ENCODE peak calls at places on chromosomes 4 and X, in six cellular contexts. X, A, E, G, W and Q are unnamed samples.

GRCh38 chr4:89733936-89734335 is 103.0 kb downstream of the SNCA start:
- DNase-seq in X (no peak), A (no peak), E (no peak), G (no peak), W (no peak), Q (no peak)

GRCh38 chr4:26288308-26288982 is 32.4 kb upstream of the RBPJ start:
- DNase-seq in X (no peak), A (no peak), E (no peak), G (no peak), W (no peak), Q (no peak)

GRCh38 chr4:43875655-43876054 is 573.0 kb downstream of the KCTD8 start:
- DNase-seq in X (no peak), A (no peak), E (no peak), G (no peak), W (no peak), Q (no peak)

GRCh38 chr4:170420255-170420693 is 330.5 kb upstream of the AADAT start:
- DNase-seq in X (no peak), A (no peak), E (no peak), G (no peak), W (no peak), Q (no peak)

GRCh38 chrX:46788902-46789301 is 30.0 kb upstream of the SLC9A7 start:
- DNase-seq in X (no peak), A (no peak), E (no peak), G (no peak), W (peak; percentile 28), Q (no peak)

GRCh38 chrX:19291086-19291485 is 52.6 kb upstream of the PDHA1 start:
- DNase-seq in X (no peak), A (no peak), E (no peak), G (no peak), W (no peak), Q (no peak)

GRCh38 chr4:20194079-20195013 is 57.4 kb upstream of the SLIT2 start:
- DNase-seq in X (no peak), A (no peak), E (no peak), G (no peak), W (no peak), Q (no peak)

GRCh38 chrX:123085311-123085940 is 98.7 kb upstream of the GRIA3 start:
- DNase-seq in X (no peak), A (no peak), E (no peak), G (no peak), W (no peak), Q (no peak)

GRCh38 chrX:274904-275475 is 6.2 kb upstream of the PLCXD1 start:
- DNase-seq in X (no peak), A (no peak), E (peak; percentile 24), G (no peak), W (no peak), Q (peak; percentile 86)

DNA sequence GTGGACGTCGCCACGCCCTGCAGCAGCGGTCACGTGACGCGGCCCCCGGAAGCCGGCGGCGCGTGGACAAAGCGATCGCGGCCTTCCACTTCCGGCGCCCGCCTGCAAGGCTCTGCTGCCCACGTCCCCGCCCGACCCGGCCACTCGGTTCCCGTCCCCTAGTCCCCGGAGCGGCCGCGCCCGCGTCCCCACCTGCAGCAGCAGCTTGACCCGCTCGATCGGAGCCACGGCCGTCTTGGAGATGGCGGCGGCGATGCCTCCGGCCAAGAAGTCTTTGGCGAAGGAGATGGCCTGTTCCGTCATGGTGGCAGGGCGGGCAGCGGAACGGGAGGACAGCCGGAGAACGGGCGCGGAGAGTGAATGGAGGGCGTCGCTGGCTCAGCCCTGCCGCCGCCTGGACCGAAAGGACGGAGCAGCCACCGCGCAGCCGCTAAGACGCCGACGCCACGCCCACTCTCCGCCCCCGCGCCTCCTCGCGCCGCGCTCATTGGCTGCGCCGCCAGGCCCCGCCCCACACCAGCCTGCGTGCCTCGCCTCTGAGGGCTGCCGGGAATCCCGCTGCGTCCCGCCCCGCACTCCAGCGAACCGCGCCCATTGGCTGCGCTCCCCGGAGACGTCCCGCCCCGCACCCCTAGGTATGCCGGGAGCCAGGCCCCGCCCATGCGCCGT is at the start of gene SLC25A6:
- DNase-seq in X (peak; percentile 99), A (peak; percentile 99), E (peak; percentile 98), G (peak; percentile 99), W (peak; percentile 100), Q (peak; percentile 100)
- TF ChIP-seq POLR2A in X (peak; percentile 96), A (peak; percentile 90), E (peak; percentile 98), G (peak; percentile 91), W (no peak), Q (peak; percentile 95)

GRCh38 chr4:990746-991367 is 2.3 kb downstream of the SLC26A1 start:
- DNase-seq in X (no peak), A (no peak), E (no peak), G (no peak), W (no peak), Q (peak; percentile 21)

GRCh38 chr4:989722-990471 is 3.1 kb downstream of the IDUA start:
- DNase-seq in X (no peak), A (no peak), E (no peak), G (no peak), W (no peak), Q (no peak)

GRCh38 chr4:991451-992296 is 1.5 kb downstream of the SLC26A1 start:
- DNase-seq in X (no peak), A (no peak), E (no peak), G (no peak), W (no peak), Q (no peak)

GRCh38 chr4:993111-994029 is at the start of gene SLC26A1:
- DNase-seq in X (no peak), A (no peak), E (no peak), G (no peak), W (no peak), Q (peak; percentile 83)

DNA sequence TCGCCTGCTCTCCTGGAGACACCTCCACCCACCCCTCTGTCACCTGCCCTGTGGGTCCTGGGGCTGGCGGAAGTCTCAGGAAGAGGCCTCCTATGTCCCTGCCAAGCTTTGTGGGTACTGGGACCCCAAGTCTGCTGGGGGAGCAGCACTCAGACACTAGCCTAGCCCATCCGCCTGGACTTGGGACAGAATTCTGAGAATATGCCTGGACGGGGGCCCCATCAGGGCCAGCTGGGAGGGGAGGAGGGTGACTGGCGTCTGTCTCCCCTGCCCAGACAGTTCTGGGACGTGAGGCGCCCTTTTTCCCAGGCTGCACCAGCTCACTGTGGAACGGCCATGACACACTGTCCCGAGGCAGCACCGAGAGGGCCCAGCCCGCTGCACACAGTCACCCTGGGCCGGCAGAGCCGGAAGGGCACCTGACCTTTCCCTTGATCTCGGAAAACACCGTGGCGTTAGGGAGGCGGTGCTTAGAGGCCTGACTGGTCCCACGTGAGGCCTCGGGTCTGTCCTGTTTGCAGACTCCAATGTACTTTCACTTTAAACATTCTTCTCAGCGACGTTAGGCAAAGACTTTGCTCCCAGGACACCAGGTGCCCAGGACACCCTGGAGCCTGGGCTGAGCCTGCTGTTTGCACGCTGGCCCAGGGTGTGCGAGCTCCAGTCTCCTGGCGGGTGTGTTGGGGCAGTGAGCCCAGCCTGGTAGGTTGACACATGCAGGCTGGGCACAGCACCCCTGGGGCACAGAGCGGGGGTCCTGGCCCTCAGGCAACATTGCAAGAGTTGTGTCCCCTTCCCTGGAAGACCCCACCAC is 700 bp downstream of the SLC26A1 start:
- DNase-seq in X (no peak), A (no peak), E (no peak), G (no peak), W (no peak), Q (peak; percentile 92)
- TF ChIP-seq POLR2A in X (peak; percentile 58), A (no peak), E (no peak), G (no peak), W (no peak), Q (peak; percentile 84)

GRCh38 chrX:153927686-153927935 is 1.5 kb upstream of the ARHGAP4 start:
- DNase-seq in X (no peak), A (no peak), E (no peak), G (no peak), W (no peak), Q (peak; percentile 50)

GRCh38 chrX:153927936-153928760 is 2.1 kb upstream of the ARHGAP4 start:
- DNase-seq in X (peak; percentile 99), A (peak; percentile 98), E (peak; percentile 91), G (peak; percentile 95), W (peak; percentile 99), Q (peak; percentile 97)

GRCh38 chrX:153926594-153926862 is 464 bp upstream of the ARHGAP4 start:
- DNase-seq in X (no peak), A (no peak), E (no peak), G (no peak), W (no peak), Q (no peak)

GRCh38 chrX:153925739-153926593 is at the start of gene ARHGAP4:
- DNase-seq in X (no peak), A (no peak), E (no peak), G (no peak), W (no peak), Q (no peak)

GRCh38 chrX:153926863-153927685 is 1.0 kb upstream of the ARHGAP4 start:
- DNase-seq in X (peak; percentile 85), A (peak; percentile 80), E (no peak), G (no peak), W (no peak), Q (peak; percentile 77)
- TF ChIP-seq POLR2A in X (peak; percentile 80), A (no peak), E (no peak), G (no peak), W (no peak), Q (no peak)

DNA sequence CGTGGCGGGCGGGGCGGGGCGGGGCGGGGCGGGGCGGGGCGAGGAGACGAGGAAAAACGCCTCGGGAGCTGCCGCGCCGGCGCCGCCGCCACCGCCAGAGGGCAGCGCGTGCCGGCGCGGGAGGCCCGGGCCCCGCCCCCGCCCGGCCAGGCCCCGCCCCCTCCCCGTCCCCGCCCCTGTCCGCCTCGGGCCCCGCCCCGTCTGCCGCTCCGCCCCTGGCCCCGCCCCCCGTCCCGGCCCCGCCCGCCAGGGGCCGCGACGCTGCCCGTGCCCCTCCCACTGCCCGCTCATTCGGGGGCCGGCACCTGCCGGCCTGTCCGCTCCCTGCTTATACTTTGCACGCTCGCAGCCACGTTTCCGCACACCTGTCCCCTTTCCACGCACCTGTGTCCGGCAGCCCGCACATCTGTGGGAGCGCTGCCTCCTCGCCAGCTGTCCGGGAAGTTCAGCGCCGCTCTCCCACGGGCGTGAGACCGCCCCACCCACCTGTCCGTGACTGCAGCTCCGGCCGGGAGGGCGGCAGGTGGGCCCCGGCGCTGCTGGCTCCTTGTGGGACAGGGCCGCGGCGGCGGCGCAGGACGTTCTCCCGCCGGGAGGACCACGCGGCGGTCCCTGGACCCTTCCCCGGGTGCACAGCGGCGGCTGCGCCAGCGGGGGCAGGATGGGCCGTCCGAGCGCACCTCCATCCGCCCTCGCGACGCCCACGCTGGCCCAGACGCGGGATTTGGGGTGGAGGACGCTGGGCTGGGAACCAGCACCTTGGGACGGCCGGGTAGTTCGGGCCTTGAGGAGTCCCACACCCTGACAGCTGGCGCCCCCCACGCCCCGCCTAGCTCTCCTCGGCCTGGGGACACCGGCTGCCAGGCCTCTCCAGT is 1.5 kb upstream of the FGFRL1 start:
- DNase-seq in X (peak; percentile 69), A (peak; percentile 86), E (peak; percentile 48), G (peak; percentile 73), W (peak; percentile 95), Q (peak; percentile 87)
- TF ChIP-seq POLR2A in X (no peak), A (no peak), E (no peak), G (no peak), W (no peak), Q (peak; percentile 21)

GRCh38 chrX:115029869-115030564 is 12.6 kb upstream of the IL13RA2 start:
- DNase-seq in X (no peak), A (no peak), E (no peak), G (no peak), W (no peak), Q (no peak)
- TF ChIP-seq POLR2A in X (no peak), A (no peak), E (no peak), G (no peak), W (no peak), Q (no peak)